ENCODE peak calls at places on chromosomes 6 and 20, in six cellular contexts. One of them, this sample, is unnamed.
A peak's percentile ranks its signal among the peaks of the same experiment; 100 is the strongest.

GRCh38 chr20:47863531-47863930 is 78.2 kb upstream of the SULF2 start:
- DNase-seq in Right ventricle myocardium inferior: no peak
- DNase-seq in posterior cingulate gyrus: no peak
- DNase-seq in AG04450: no peak
- DNase-seq in cerebellar nuclear complex: no peak
- DNase-seq in hypothalamus: no peak
- DNase-seq in this sample: no peak

GRCh38 chr20:4626228-4626627 is 95.5 kb upstream of the PRND start:
- DNase-seq in AG04450: no peak
- DNase-seq in cerebellar nuclear complex: no peak
- DNase-seq in Right ventricle myocardium inferior: no peak
- DNase-seq in posterior cingulate gyrus: no peak
- DNase-seq in hypothalamus: no peak
- DNase-seq in this sample: no peak

GRCh38 chr20:41047975-41048305 is 19.3 kb downstream of the TOP1 start:
- DNase-seq in posterior cingulate gyrus: no peak
- DNase-seq in hypothalamus: no peak
- DNase-seq in Right ventricle myocardium inferior: no peak
- DNase-seq in cerebellar nuclear complex: no peak
- DNase-seq in AG04450: no peak
- DNase-seq in this sample: no peak

GRCh38 chr6:1910621-1911407 is 301.1 kb downstream of the FOXC1 start:
- DNase-seq in posterior cingulate gyrus: no peak
- DNase-seq in AG04450: no peak
- DNase-seq in hypothalamus: no peak
- DNase-seq in cerebellar nuclear complex: no peak
- DNase-seq in Right ventricle myocardium inferior: no peak
- DNase-seq in this sample: no peak

GRCh38 chr20:53786071-53786444 is 192.4 kb upstream of the ZNF217 start:
- DNase-seq in cerebellar nuclear complex: no peak
- DNase-seq in Right ventricle myocardium inferior: no peak
- DNase-seq in posterior cingulate gyrus: no peak
- DNase-seq in hypothalamus: no peak
- DNase-seq in AG04450: no peak
- DNase-seq in this sample: no peak

GRCh38 chr6:125120054-125120590 is 33.5 kb upstream of the TPD52L1 start:
- DNase-seq in Right ventricle myocardium inferior: no peak
- DNase-seq in posterior cingulate gyrus: no peak
- DNase-seq in hypothalamus: no peak
- DNase-seq in cerebellar nuclear complex: no peak
- DNase-seq in AG04450: no peak
- DNase-seq in this sample: no peak

GRCh38 chr6:134797400-134798113 is 152.3 kb downstream of the ALDH8A1 start:
- DNase-seq in cerebellar nuclear complex: no peak
- DNase-seq in hypothalamus: no peak
- DNase-seq in posterior cingulate gyrus: no peak
- DNase-seq in Right ventricle myocardium inferior: no peak
- DNase-seq in AG04450: no peak
- DNase-seq in this sample: no peak

GRCh38 chr6:137685798-137686197 is 181.3 kb upstream of the TNFAIP3 start:
- DNase-seq in AG04450: no peak
- DNase-seq in hypothalamus: no peak
- DNase-seq in Right ventricle myocardium inferior: no peak
- DNase-seq in cerebellar nuclear complex: no peak
- DNase-seq in posterior cingulate gyrus: no peak
- DNase-seq in this sample: no peak

GRCh38 chr20:5024982-5025381 is 23.7 kb upstream of the SLC23A2 start:
- DNase-seq in AG04450: no peak
- DNase-seq in cerebellar nuclear complex: no peak
- DNase-seq in Right ventricle myocardium inferior: no peak
- DNase-seq in posterior cingulate gyrus: no peak
- DNase-seq in hypothalamus: no peak
- DNase-seq in this sample: no peak

GRCh38 chr6:22026160-22026678 is 270.6 kb downstream of the PRL start:
- DNase-seq in Right ventricle myocardium inferior: no peak
- DNase-seq in posterior cingulate gyrus: no peak
- DNase-seq in AG04450: no peak
- DNase-seq in cerebellar nuclear complex: no peak
- DNase-seq in hypothalamus: no peak
- DNase-seq in this sample: no peak

GRCh38 chr20:50187403-50188051 is 3.1 kb upstream of the CEBPB start:
- DNase-seq in Right ventricle myocardium inferior: no peak
- DNase-seq in cerebellar nuclear complex: no peak
- DNase-seq in posterior cingulate gyrus: no peak
- DNase-seq in hypothalamus: no peak
- DNase-seq in AG04450: no peak
- DNase-seq in this sample: no peak

GRCh38 chr6:142845624-142846458 is 99.1 kb downstream of the HIVEP2 start:
- DNase-seq in posterior cingulate gyrus: peak; percentile 65
- DNase-seq in AG04450: no peak
- DNase-seq in hypothalamus: peak; percentile 91
- DNase-seq in cerebellar nuclear complex: peak; percentile 76
- DNase-seq in Right ventricle myocardium inferior: peak; percentile 95
- DNase-seq in this sample: peak; percentile 85

GRCh38 chr6:170266061-170266825 is 24.6 kb downstream of the DLL1 start:
- DNase-seq in cerebellar nuclear complex: no peak
- DNase-seq in posterior cingulate gyrus: peak; percentile 51
- DNase-seq in AG04450: no peak
- DNase-seq in Right ventricle myocardium inferior: peak; percentile 76
- DNase-seq in hypothalamus: no peak
- DNase-seq in this sample: peak; percentile 91

GRCh38 chr6:111663692-111664564 is 58.2 kb upstream of the TRAF3IP2 start:
- DNase-seq in posterior cingulate gyrus: peak; percentile 47
- DNase-seq in Right ventricle myocardium inferior: peak; percentile 76
- DNase-seq in hypothalamus: no peak
- DNase-seq in AG04450: no peak
- DNase-seq in cerebellar nuclear complex: no peak
- DNase-seq in this sample: no peak

GRCh38 chr6:150720774-150721233 is 121.1 kb downstream of the PLEKHG1 start:
- DNase-seq in posterior cingulate gyrus: no peak
- DNase-seq in AG04450: no peak
- DNase-seq in hypothalamus: no peak
- DNase-seq in cerebellar nuclear complex: no peak
- DNase-seq in Right ventricle myocardium inferior: no peak
- DNase-seq in this sample: no peak

GRCh38 chr6:2132416-2132815 is 113.0 kb downstream of the GMDS start:
- DNase-seq in hypothalamus: no peak
- DNase-seq in cerebellar nuclear complex: no peak
- DNase-seq in AG04450: no peak
- DNase-seq in Right ventricle myocardium inferior: no peak
- DNase-seq in posterior cingulate gyrus: no peak
- DNase-seq in this sample: no peak

GRCh38 chr6:136083540-136083939 is 166.6 kb downstream of the MTFR2 start:
- DNase-seq in Right ventricle myocardium inferior: no peak
- DNase-seq in AG04450: no peak
- DNase-seq in cerebellar nuclear complex: no peak
- DNase-seq in posterior cingulate gyrus: no peak
- DNase-seq in hypothalamus: no peak
- DNase-seq in this sample: no peak

GRCh38 chr6:136593748-136594490 is 43.7 kb upstream of the MAP7 start:
- DNase-seq in Right ventricle myocardium inferior: no peak
- DNase-seq in cerebellar nuclear complex: no peak
- DNase-seq in posterior cingulate gyrus: no peak
- DNase-seq in AG04450: peak; percentile 96
- DNase-seq in hypothalamus: no peak
- DNase-seq in this sample: peak; percentile 25

GRCh38 chr6:74573613-74574012 is 632.2 kb downstream of the COL12A1 start:
- DNase-seq in cerebellar nuclear complex: no peak
- DNase-seq in AG04450: no peak
- DNase-seq in Right ventricle myocardium inferior: no peak
- DNase-seq in hypothalamus: no peak
- DNase-seq in posterior cingulate gyrus: no peak
- DNase-seq in this sample: no peak

GRCh38 chr6:81834141-81834621 is 81.7 kb upstream of the TENT5A start:
- DNase-seq in posterior cingulate gyrus: no peak
- DNase-seq in cerebellar nuclear complex: no peak
- DNase-seq in hypothalamus: no peak
- DNase-seq in Right ventricle myocardium inferior: peak; percentile 68
- DNase-seq in AG04450: peak; percentile 8
- DNase-seq in this sample: no peak

This sample was measured in globus pallidus.